ENCODE peak calls at places on chromosomes 5 and 9, in four cellular contexts. O is right atrium auricular region; F is A673; Y is CD4-positive, alpha-beta memory T cell. L is an unnamed sample.
A peak's percentile ranks its signal among the peaks of the same experiment; 100 is the strongest.

GRCh38 chr5:72649449-72649848 is 142.2 kb upstream of the ZNF366 start:
- DNase-seq in O (no peak), F (no peak), Y (no peak), L (no peak)

GRCh38 chr9:112443200-112443599 is 43.4 kb upstream of the KIAA1958 start:
- DNase-seq in O (no peak), F (peak; percentile 44), Y (peak; percentile 26), L (no peak)

GRCh38 chr5:42015681-42016080 is 90.6 kb downstream of the FBXO4 start:
- DNase-seq in O (no peak), F (no peak), Y (no peak), L (no peak)

GRCh38 chr5:152072076-152072475 is 147.4 kb upstream of the GLRA1 start:
- DNase-seq in O (no peak), F (peak; percentile 14), Y (no peak), L (no peak)

GRCh38 chr5:129400395-129400983 is 59.6 kb upstream of the ADAMTS19 start:
- DNase-seq in O (no peak), F (no peak), Y (no peak), L (no peak)

GRCh38 chr5:178314961-178315820 is 82.6 kb upstream of the PHYKPL start:
- DNase-seq in O (no peak), F (no peak), Y (no peak), L (no peak)

GRCh38 chr5:89929173-89929572 is 480.4 kb downstream of the CETN3 start:
- DNase-seq in O (no peak), F (peak; percentile 27), Y (no peak), L (no peak)

GRCh38 chr9:38166501-38166900 is 97.5 kb upstream of the SHB start:
- DNase-seq in O (no peak), F (no peak), Y (no peak), L (no peak)

GRCh38 chr5:136047858-136048257 is 19.1 kb downstream of the TGFBI start:
- DNase-seq in O (no peak), F (no peak), Y (no peak), L (no peak)

GRCh38 chr5:14143843-14144585 is 872 bp downstream of the TRIO start:
- DNase-seq in O (peak; percentile 60), F (peak; percentile 28), Y (peak; percentile 22), L (peak; percentile 61)

GRCh38 chr9:89536145-89536574 is 38.2 kb upstream of the SEMA4D start:
- DNase-seq in O (no peak), F (no peak), Y (peak; percentile 70), L (no peak)

GRCh38 chr9:104808030-104808614 is 44.2 kb downstream of the NIPSNAP3B start:
- DNase-seq in O (no peak), F (peak; percentile 51), Y (no peak), L (peak; percentile 22)

GRCh38 chr5:130166839-130167490 is 262.7 kb downstream of the CHSY3 start:
- DNase-seq in O (no peak), F (peak; percentile 12), Y (no peak), L (no peak)

GRCh38 chr5:130836729-130837660 is 328.1 kb downstream of the HINT1 start:
- DNase-seq in O (no peak), F (peak; percentile 3), Y (peak; percentile 9), L (no peak)

GRCh38 chr9:131043646-131044045 is 34.7 kb downstream of the LAMC3 start:
- DNase-seq in O (no peak), F (no peak), Y (no peak), L (no peak)

GRCh38 chr9:133952598-133953550 is 39.2 kb downstream of the VAV2 start:
- DNase-seq in O (no peak), F (no peak), Y (no peak), L (peak; percentile 20)

GRCh38 chr5:12100542-12100941 is 196.3 kb upstream of the CTNND2 start:
- DNase-seq in O (no peak), F (no peak), Y (no peak), L (no peak)

GRCh38 chr9:19488721-19489120 is 79.9 kb downstream of the ACER2 start:
- DNase-seq in O (no peak), F (no peak), Y (no peak), L (no peak)

GRCh38 chr9:27497883-27498553 is 26.1 kb upstream of the IFNK start:
- DNase-seq in O (no peak), F (no peak), Y (no peak), L (no peak)

GRCh38 chr5:76941000-76941399 is 11.8 kb upstream of the CRHBP start:
- DNase-seq in O (no peak), F (no peak), Y (no peak), L (no peak)

GRCh38 chr5:61279725-61280124 is 52.3 kb upstream of the ZSWIM6 start:
- DNase-seq in O (no peak), F (no peak), Y (no peak), L (no peak)

GRCh38 chr5:64768358-64769312 is at the start of the genes CWC27 and SREK1IP1:
- DNase-seq in O (peak; percentile 86), F (peak; percentile 94), Y (peak; percentile 85), L (peak; percentile 89)
- H3K4me1 ChIP-seq in O (peaks cover 38% of the 10 kb centered on the region), F (peaks cover 22% of the 10 kb centered on the region), Y (peaks cover 47% of the 10 kb centered on the region), L (peaks cover 40% of the 10 kb centered on the region)

GRCh38 chr5:141095263-141095641 is 837 bp downstream of the PCDHB2 start:
- DNase-seq in O (no peak), F (no peak), Y (no peak), L (no peak)
- H3K9me3 ChIP-seq in O (peaks cover 11% of the 10 kb centered on the region), F (peaks cover 36% of the 10 kb centered on the region), Y (no peaks in the 10 kb centered on the region), L (peaks cover 17% of the 10 kb centered on the region)

GRCh38 chr5:172642511-172642910 is 1.4 kb downstream of the NEURL1B start:
- DNase-seq in O (no peak), F (no peak), Y (no peak), L (no peak)
- H3K4me1 ChIP-seq in O (peaks cover 70% of the 10 kb centered on the region), F (peaks cover 6% of the 10 kb centered on the region), Y (peaks cover 7% of the 10 kb centered on the region), L (peaks cover 20% of the 10 kb centered on the region)

DNA sequence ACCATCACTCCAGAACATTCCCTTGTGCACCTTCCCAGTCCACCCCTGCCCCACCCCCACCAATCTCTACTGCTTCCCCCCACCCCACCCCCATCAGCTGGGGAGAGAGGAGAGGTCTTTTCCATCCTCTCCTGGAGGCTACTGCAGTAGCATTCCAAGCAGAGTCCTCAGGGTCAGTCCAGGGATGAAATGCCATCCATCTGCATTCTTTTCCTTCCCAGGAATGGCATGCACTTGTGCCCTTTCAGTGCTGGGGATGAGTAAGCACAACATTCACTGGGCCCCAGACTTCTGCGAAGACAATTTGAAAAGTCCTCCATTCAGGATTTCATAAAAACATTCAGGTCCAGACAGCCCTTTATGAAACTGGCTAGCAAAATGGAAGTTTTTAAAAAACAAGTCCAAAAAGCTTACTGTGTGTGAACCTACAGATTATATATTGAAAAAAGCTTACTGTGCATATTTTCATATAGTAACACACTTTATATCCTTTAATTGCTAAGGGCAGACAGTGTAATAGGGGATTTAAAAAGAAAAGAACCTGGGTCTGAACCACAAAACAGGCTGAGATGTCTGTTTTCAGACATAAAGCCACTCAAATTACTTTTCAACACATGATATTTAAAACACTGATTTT is 50.0 kb upstream of the GOLPH3 start:
- DNase-seq in O (no peak), F (no peak), Y (no peak), L (no peak)
- H3K9me3 ChIP-seq in O (no peaks in the 10 kb centered on the region), F (no peaks in the 10 kb centered on the region), Y (no peaks in the 10 kb centered on the region), L (no peaks in the 10 kb centered on the region)

L was measured in psoas muscle.